ENCODE peak calls at places on chromosomes 2 and 18, in seven cellular contexts. B is stomach, A is K562, G is ovary, V is tibial nerve, F is sigmoid colon, H is transverse colon. L is an unnamed sample.

GRCh38 chr2:209579236-209579749 is 155.4 kb downstream of the MAP2 start:
- DNase-seq in B (no peak), A (no peak), G (peak), V (no peak), F (no peak), H (no peak), L (no peak)

GRCh38 chr2:224973112-224974016 is 68.9 kb downstream of the DOCK10 start:
- DNase-seq in B (peak), A (no peak), G (no peak), V (no peak), F (no peak), H (peak), L (no peak)

GRCh38 chr2:46082531-46083485 is 214.4 kb upstream of the EPAS1 start:
- DNase-seq in B (no peak), A (no peak), G (no peak), V (no peak), F (peak), H (peak), L (no peak)

GRCh38 chr2:16625201-16625729 is 40.4 kb downstream of the CYRIA start:
- DNase-seq in B (no peak), A (peak), G (peak), V (no peak), F (no peak), H (peak), L (no peak)

GRCh38 chr2:200091126-200091525 is 135.7 kb downstream of the MAIP1 start:
- DNase-seq in B (no peak), A (no peak), G (no peak), V (no peak), F (no peak), H (no peak), L (no peak)

GRCh38 chr2:209086761-209087160 is 337.1 kb upstream of the MAP2 start:
- DNase-seq in B (no peak), A (no peak), G (no peak), V (no peak), F (no peak), H (no peak), L (no peak)

GRCh38 chr18:58754544-58755068 is 83.3 kb downstream of the MALT1 start:
- DNase-seq in B (no peak), A (no peak), G (no peak), V (no peak), F (no peak), H (peak), L (no peak)

GRCh38 chr18:44725300-44726096 is 44.8 kb downstream of the SETBP1 start:
- DNase-seq in B (no peak), A (peak), G (peak), V (no peak), F (peak), H (peak), L (no peak)

GRCh38 chr2:240596491-240596931 is 10.0 kb downstream of the CAPN10 start:
- DNase-seq in B (peak), A (no peak), G (no peak), V (peak), F (peak), H (peak), L (no peak)

GRCh38 chr2:162153608-162154224 is 1.7 kb upstream of the GCG start:
- DNase-seq in B (peak), A (peak), G (no peak), V (peak), F (peak), H (peak), L (peak)

GRCh38 chr2:53182609-53183008 is 585.0 kb upstream of the CHAC2 start:
- DNase-seq in B (no peak), A (no peak), G (no peak), V (no peak), F (no peak), H (no peak), L (no peak)

GRCh38 chr2:203080447-203080846 is 65.8 kb downstream of the NBEAL1 start:
- DNase-seq in B (no peak), A (no peak), G (no peak), V (no peak), F (no peak), H (no peak), L (no peak)

GRCh38 chr2:200373973-200374416 is 67.5 kb downstream of the SPATS2L start:
- DNase-seq in B (no peak), A (no peak), G (no peak), V (no peak), F (no peak), H (peak), L (no peak)

GRCh38 chr18:46239549-46239948 is 135.4 kb downstream of the HAUS1 start:
- DNase-seq in B (no peak), A (no peak), G (no peak), V (no peak), F (no peak), H (no peak), L (no peak)

GRCh38 chr2:144479138-144479537 is 40.8 kb downstream of the ZEB2 start:
- DNase-seq in B (no peak), A (no peak), G (no peak), V (no peak), F (no peak), H (no peak), L (no peak)

GRCh38 chr2:107984667-107985066 is 1.7 kb upstream of the SLC5A7 start:
- DNase-seq in B (no peak), A (no peak), G (no peak), V (no peak), F (no peak), H (no peak), L (no peak)

GRCh38 chr2:231633259-231633976 is 40.8 kb downstream of the TEX44 start:
- DNase-seq in B (no peak), A (no peak), G (no peak), V (no peak), F (no peak), H (no peak), L (no peak)

GRCh38 chr2:13558368-13558767 is 841.6 kb downstream of the TRIB2 start:
- DNase-seq in B (no peak), A (no peak), G (no peak), V (no peak), F (no peak), H (no peak), L (peak)

GRCh38 chr2:62705859-62706720 is 577 bp downstream of the EHBP1 start:
- DNase-seq in B (peak), A (peak), G (peak), V (peak), F (peak), H (peak), L (peak)
- TF ChIP-seq EP300 in B (no peak), A (no peak), G (no peak), V (peak), F (no peak), H (no peak), L (no peak)

GRCh38 chr2:215364157-215365155 is 52.6 kb downstream of the ATIC start:
- DNase-seq in B (no peak), A (no peak), G (no peak), V (no peak), F (no peak), H (no peak), L (no peak)
- TF ChIP-seq EP300 in B (no peak), A (no peak), G (no peak), V (no peak), F (no peak), H (no peak), L (no peak)

GRCh38 chr2:159051656-159052055 is 83.2 kb downstream of the TANC1 start:
- DNase-seq in B (no peak), A (no peak), G (no peak), V (no peak), F (no peak), H (no peak), L (no peak)
- TF ChIP-seq EP300 in B (no peak), A (no peak), G (no peak), V (no peak), F (no peak), H (no peak), L (no peak)

GRCh38 chr2:37857485-37858196 is 67.4 kb upstream of the RMDN2 start:
- DNase-seq in B (no peak), A (no peak), G (no peak), V (no peak), F (no peak), H (no peak), L (no peak)

GRCh38 chr2:37854676-37855282 is 70.3 kb upstream of the RMDN2 start:
- DNase-seq in B (no peak), A (no peak), G (no peak), V (no peak), F (no peak), H (no peak), L (no peak)

GRCh38 chr2:37858197-37858711 is 66.8 kb upstream of the RMDN2 start:
- DNase-seq in B (no peak), A (no peak), G (no peak), V (no peak), F (peak), H (peak), L (peak)

GRCh38 chr2:37855283-37856041 is 69.6 kb upstream of the RMDN2 start:
- DNase-seq in B (peak), A (no peak), G (no peak), V (no peak), F (peak), H (no peak), L (no peak)

GRCh38 chr2:37856101-37856751 is 68.9 kb upstream of the RMDN2 start:
- DNase-seq in B (no peak), A (no peak), G (no peak), V (no peak), F (peak), H (no peak), L (no peak)
- TF ChIP-seq EP300 in B (no peak), A (no peak), G (no peak), V (no peak), F (peak), H (peak), L (no peak)

GRCh38 chr2:218856896-218857243 is 2.7 kb upstream of the WNT6 start:
- DNase-seq in B (no peak), A (no peak), G (no peak), V (no peak), F (peak), H (no peak), L (no peak)

GRCh38 chr2:218858138-218858445 is 1.5 kb upstream of the WNT6 start:
- DNase-seq in B (no peak), A (no peak), G (no peak), V (no peak), F (peak), H (no peak), L (no peak)

GRCh38 chr2:218858671-218859555 is 692 bp upstream of the WNT6 start:
- DNase-seq in B (no peak), A (no peak), G (no peak), V (no peak), F (peak), H (no peak), L (no peak)

GRCh38 chr2:218856168-218856895 is 3.3 kb upstream of the WNT6 start:
- DNase-seq in B (no peak), A (no peak), G (no peak), V (no peak), F (peak), H (no peak), L (no peak)

GRCh38 chr2:218857371-218858137 is 2.1 kb upstream of the WNT6 start:
- DNase-seq in B (no peak), A (no peak), G (no peak), V (no peak), F (peak), H (no peak), L (no peak)
- TF ChIP-seq EP300 in B (no peak), A (no peak), G (no peak), V (no peak), F (no peak), H (no peak), L (no peak)

GRCh38 chr2:47906261-47907096 is at the start of gene FBXO11:
- DNase-seq in B (peak), A (peak), G (peak), V (peak), F (peak), H (peak), L (peak)
- TF ChIP-seq EP300 in B (no peak), A (peak), G (no peak), V (peak), F (no peak), H (no peak), L (no peak)

GRCh38 chr2:238166391-238167343 is 7.9 kb downstream of the ERFE start:
- DNase-seq in B (peak), A (no peak), G (no peak), V (no peak), F (no peak), H (no peak), L (no peak)
- TF ChIP-seq EP300 in B (no peak), A (no peak), G (no peak), V (no peak), F (no peak), H (no peak), L (no peak)

GRCh38 chr2:57673983-57674382 is 372.6 kb upstream of the VRK2 start:
- DNase-seq in B (no peak), A (no peak), G (no peak), V (no peak), F (no peak), H (no peak), L (no peak)
- TF ChIP-seq EP300 in B (no peak), A (no peak), G (no peak), V (no peak), F (no peak), H (no peak), L (no peak)

L was measured in A549.